ENCODE peak calls at places on chromosomes 4 and X, in seven cellular contexts. Q is Caco-2; Y is vagina; S is NT2/D1; J is activated CD4-positive, alpha-beta T cell treated with anti-CD3 and anti-CD28 coated beads, Interleukin-2, amount 50 U/mL, for 4 hours; L is BE2C; P is GM19239. F is an unnamed sample.

GRCh38 chrX:79361192-79361870 is 5.8 kb downstream of the ITM2A start:
- DNase-seq in Q (no peak), Y (no peak), S (no peak), J (no peak), L (no peak), P (no peak), F (no peak)

GRCh38 chr4:73917081-73917501 is 47.9 kb downstream of the CXCL1 start:
- DNase-seq in Q (no peak), Y (no peak), S (no peak), J (no peak), L (no peak), P (no peak), F (no peak)

GRCh38 chr4:86032476-86033022 is 327.3 kb downstream of the MAPK10 start:
- DNase-seq in Q (no peak), Y (peak), S (no peak), J (no peak), L (peak), P (no peak), F (no peak)

GRCh38 chr4:89998350-89999098 is 103.9 kb downstream of the MMRN1 start:
- DNase-seq in Q (no peak), Y (no peak), S (no peak), J (no peak), L (no peak), P (no peak), F (no peak)

GRCh38 chr4:72951628-72952027 is 117.9 kb downstream of the COX18 start:
- DNase-seq in Q (no peak), Y (no peak), S (no peak), J (no peak), L (no peak), P (no peak), F (no peak)

GRCh38 chr4:7828926-7829325 is 110.7 kb downstream of the AFAP1 start:
- DNase-seq in Q (no peak), Y (no peak), S (no peak), J (peak), L (no peak), P (no peak), F (no peak)

GRCh38 chr4:168815373-168816345 is 194.4 kb downstream of the CBR4 start:
- DNase-seq in Q (no peak), Y (no peak), S (no peak), J (no peak), L (no peak), P (no peak), F (no peak)

GRCh38 chr4:14853186-14853946 is 148.9 kb upstream of the CPEB2 start:
- DNase-seq in Q (no peak), Y (no peak), S (no peak), J (no peak), L (no peak), P (no peak), F (no peak)

GRCh38 chrX:110414273-110414672 is 55.6 kb downstream of the RTL9 start:
- DNase-seq in Q (no peak), Y (no peak), S (no peak), J (no peak), L (no peak), P (no peak), F (no peak)

GRCh38 chrX:152674135-152674534 is 24.5 kb upstream of the MAGEA3 start:
- DNase-seq in Q (no peak), Y (no peak), S (no peak), J (no peak), L (no peak), P (no peak), F (no peak)

GRCh38 chrX:16465081-16465876 is 184.7 kb upstream of the S100G start:
- DNase-seq in Q (no peak), Y (no peak), S (no peak), J (no peak), L (no peak), P (no peak), F (no peak)

GRCh38 chr4:118683513-118683912 is 1.7 kb upstream of the METTL14 start:
- DNase-seq in Q (no peak), Y (no peak), S (no peak), J (no peak), L (peak), P (no peak), F (no peak)

GRCh38 chrX:74242484-74243138 is 61.4 kb upstream of the ZCCHC13 start:
- DNase-seq in Q (no peak), Y (no peak), S (no peak), J (no peak), L (no peak), P (no peak), F (no peak)

GRCh38 chr4:8872402-8873291 is 1.0 kb upstream of the HMX1 start:
- DNase-seq in Q (no peak), Y (no peak), S (no peak), J (no peak), L (no peak), P (no peak), F (no peak)

GRCh38 chrX:54891573-54891972 is 29.1 kb upstream of the TRO start:
- DNase-seq in Q (peak), Y (no peak), S (peak), J (peak), L (peak), P (no peak), F (peak)

GRCh38 chr4:38155589-38156294 is 195.5 kb downstream of the PTTG2 start:
- DNase-seq in Q (no peak), Y (no peak), S (no peak), J (no peak), L (no peak), P (no peak), F (no peak)

GRCh38 chrX:112967903-112968302 is 127.3 kb upstream of the AMOT start:
- DNase-seq in Q (peak), Y (no peak), S (no peak), J (no peak), L (no peak), P (no peak), F (no peak)

GRCh38 chr4:152936446-152937279 is 540 bp downstream of the FHDC1 start:
- DNase-seq in Q (peak), Y (no peak), S (peak), J (no peak), L (peak), P (peak), F (no peak)

GRCh38 chr4:111883557-111883999 is 261.7 kb upstream of the FAM241A start:
- DNase-seq in Q (no peak), Y (no peak), S (no peak), J (no peak), L (no peak), P (no peak), F (no peak)

GRCh38 chr4:85740431-85740861 is 265.5 kb downstream of the ARHGAP24 start:
- DNase-seq in Q (no peak), Y (no peak), S (no peak), J (no peak), L (no peak), P (no peak), F (no peak)

GRCh38 chr4:79723507-79723906 is 315.5 kb upstream of the GK2 start:
- DNase-seq in Q (no peak), Y (no peak), S (no peak), J (no peak), L (no peak), P (no peak), F (no peak)

GRCh38 chrX:46876901-46877300 is 35.3 kb upstream of the JADE3 start:
- DNase-seq in Q (no peak), Y (no peak), S (no peak), J (no peak), L (no peak), P (no peak), F (no peak)

GRCh38 chrX:634306-634958 is 3.8 kb downstream of the SHOX start:
- DNase-seq in Q (no peak), Y (no peak), S (no peak), J (no peak), L (no peak), P (no peak), F (no peak)

GRCh38 chr4:73964862-73965611 is 16.8 kb downstream of the PF4 start:
- DNase-seq in Q (no peak), Y (no peak), S (no peak), J (no peak), L (no peak), P (no peak), F (peak)

GRCh38 chrX:133179500-133179899 is 38.7 kb downstream of the TFDP3 start:
- DNase-seq in Q (no peak), Y (no peak), S (no peak), J (no peak), L (no peak), P (no peak), F (no peak)

GRCh38 chrX:39760930-39761329 is 336.8 kb downstream of the BCOR start:
- DNase-seq in Q (no peak), Y (no peak), S (no peak), J (no peak), L (no peak), P (no peak), F (no peak)

GRCh38 chr4:69038582-69038981 is 57.7 kb upstream of the UGT2B7 start:
- DNase-seq in Q (no peak), Y (no peak), S (no peak), J (no peak), L (no peak), P (no peak), F (no peak)

GRCh38 chrX:19805054-19805690 is 82.2 kb downstream of the SH3KBP1 start:
- DNase-seq in Q (no peak), Y (no peak), S (no peak), J (no peak), L (no peak), P (no peak), F (no peak)

GRCh38 chr4:7960790-7961655 is 21.4 kb upstream of the AFAP1 start:
- DNase-seq in Q (no peak), Y (no peak), S (no peak), J (peak), L (no peak), P (no peak), F (no peak)

GRCh38 chrX:65874110-65874509 is 165.8 kb downstream of the VSIG4 start:
- DNase-seq in Q (no peak), Y (no peak), S (no peak), J (no peak), L (no peak), P (no peak), F (no peak)

GRCh38 chr4:112321768-112322684 is 24.9 kb downstream of the ALPK1 start:
- DNase-seq in Q (peak), Y (no peak), S (peak), J (peak), L (peak), P (no peak), F (peak)

GRCh38 chr4:16883816-16884215 is 14.6 kb downstream of the LDB2 start:
- DNase-seq in Q (no peak), Y (no peak), S (no peak), J (no peak), L (no peak), P (no peak), F (no peak)

GRCh38 chr4:84786478-84786877 is 180.0 kb downstream of the WDFY3 start:
- DNase-seq in Q (no peak), Y (no peak), S (no peak), J (no peak), L (no peak), P (no peak), F (no peak)

GRCh38 chr4:118888666-118889312 is at the start of gene SYNPO2:
- DNase-seq in Q (peak), Y (peak), S (peak), J (no peak), L (peak), P (peak), F (peak)

GRCh38 chr4:41569957-41570356 is 32.0 kb downstream of the LIMCH1 start:
- DNase-seq in Q (no peak), Y (no peak), S (no peak), J (no peak), L (no peak), P (no peak), F (no peak)

GRCh38 chrX:110450050-110450449 is 91.4 kb downstream of the RTL9 start:
- DNase-seq in Q (peak), Y (no peak), S (peak), J (peak), L (peak), P (peak), F (peak)

GRCh38 chr4:74042681-74043080 is 4.2 kb upstream of the CXCL3 start:
- DNase-seq in Q (peak), Y (no peak), S (no peak), J (no peak), L (no peak), P (no peak), F (no peak)